ENCODE peak calls at places on chromosomes 4 and X, in eight cellular contexts. One of them, this sample, is unnamed.
A peak's percentile ranks its signal among the peaks of the same experiment; 100 is the strongest.

GRCh38 chr4:182593413-182593812 is 323.8 kb downstream of the DCTD start:
- DNase-seq in hepatocyte: no peak
- DNase-seq in HCT116: no peak
- DNase-seq in DMS79: no peak
- DNase-seq in ureter: no peak
- DNase-seq in stimulated activated CD4-positive, alpha-beta T cell treated with anti-CD3 and anti-CD28 coated beads, Interleukin-1b, Interleukin-23, amount 100 ng/mL, for 24 hours: no peak
- DNase-seq in NCI-H146: peak; percentile 23
- DNase-seq in NCI-H1105 treated with DMSO at 0.1 percent for 48 hours: no peak
- DNase-seq in this sample: no peak

GRCh38 chr4:99863-100262 is 24.4 kb upstream of the ZNF718 start:
- DNase-seq in hepatocyte: no peak
- DNase-seq in HCT116: peak; percentile 1
- DNase-seq in DMS79: no peak
- DNase-seq in ureter: no peak
- DNase-seq in stimulated activated CD4-positive, alpha-beta T cell treated with anti-CD3 and anti-CD28 coated beads, Interleukin-1b, Interleukin-23, amount 100 ng/mL, for 24 hours: no peak
- DNase-seq in NCI-H146: no peak
- DNase-seq in NCI-H1105 treated with DMSO at 0.1 percent for 48 hours: no peak
- DNase-seq in this sample: no peak

GRCh38 chr4:150510176-150510875 is 71.6 kb upstream of the MAB21L2 start:
- DNase-seq in hepatocyte: no peak
- DNase-seq in HCT116: peak; percentile 6
- DNase-seq in DMS79: no peak
- DNase-seq in ureter: no peak
- DNase-seq in stimulated activated CD4-positive, alpha-beta T cell treated with anti-CD3 and anti-CD28 coated beads, Interleukin-1b, Interleukin-23, amount 100 ng/mL, for 24 hours: no peak
- DNase-seq in NCI-H146: no peak
- DNase-seq in NCI-H1105 treated with DMSO at 0.1 percent for 48 hours: no peak
- DNase-seq in this sample: no peak

GRCh38 chr4:69656653-69657158 is 3.7 kb upstream of the UGT2A1 start:
- DNase-seq in hepatocyte: no peak
- DNase-seq in HCT116: no peak
- DNase-seq in DMS79: no peak
- DNase-seq in ureter: no peak
- DNase-seq in stimulated activated CD4-positive, alpha-beta T cell treated with anti-CD3 and anti-CD28 coated beads, Interleukin-1b, Interleukin-23, amount 100 ng/mL, for 24 hours: no peak
- DNase-seq in NCI-H146: no peak
- DNase-seq in NCI-H1105 treated with DMSO at 0.1 percent for 48 hours: no peak
- DNase-seq in this sample: no peak

GRCh38 chr4:103008875-103009729 is 10.4 kb downstream of the SLC9B1 start:
- DNase-seq in hepatocyte: peak; percentile 73
- DNase-seq in HCT116: peak; percentile 68
- DNase-seq in DMS79: peak; percentile 1
- DNase-seq in ureter: no peak
- DNase-seq in stimulated activated CD4-positive, alpha-beta T cell treated with anti-CD3 and anti-CD28 coated beads, Interleukin-1b, Interleukin-23, amount 100 ng/mL, for 24 hours: no peak
- DNase-seq in NCI-H146: peak; percentile 8
- DNase-seq in NCI-H1105 treated with DMSO at 0.1 percent for 48 hours: peak; percentile 34
- DNase-seq in this sample: peak; percentile 52

GRCh38 chrX:110852180-110852579 is 56.6 kb upstream of the CHRDL1 start:
- DNase-seq in hepatocyte: peak; percentile 19
- DNase-seq in HCT116: no peak
- DNase-seq in DMS79: no peak
- DNase-seq in ureter: no peak
- DNase-seq in stimulated activated CD4-positive, alpha-beta T cell treated with anti-CD3 and anti-CD28 coated beads, Interleukin-1b, Interleukin-23, amount 100 ng/mL, for 24 hours: no peak
- DNase-seq in NCI-H146: no peak
- DNase-seq in NCI-H1105 treated with DMSO at 0.1 percent for 48 hours: peak; percentile 3
- DNase-seq in this sample: peak; percentile 37

GRCh38 chr4:65861993-65862392 is 191.7 kb upstream of the EPHA5 start:
- DNase-seq in hepatocyte: no peak
- DNase-seq in HCT116: no peak
- DNase-seq in DMS79: no peak
- DNase-seq in ureter: no peak
- DNase-seq in stimulated activated CD4-positive, alpha-beta T cell treated with anti-CD3 and anti-CD28 coated beads, Interleukin-1b, Interleukin-23, amount 100 ng/mL, for 24 hours: no peak
- DNase-seq in NCI-H146: no peak
- DNase-seq in NCI-H1105 treated with DMSO at 0.1 percent for 48 hours: no peak
- DNase-seq in this sample: no peak

GRCh38 chrX:2691543-2692220 is 587 bp downstream of the CD99 start:
- DNase-seq in hepatocyte: peak; percentile 65
- DNase-seq in HCT116: no peak
- DNase-seq in DMS79: no peak
- DNase-seq in ureter: peak; percentile 58
- DNase-seq in stimulated activated CD4-positive, alpha-beta T cell treated with anti-CD3 and anti-CD28 coated beads, Interleukin-1b, Interleukin-23, amount 100 ng/mL, for 24 hours: no peak
- DNase-seq in NCI-H146: no peak
- DNase-seq in NCI-H1105 treated with DMSO at 0.1 percent for 48 hours: no peak
- DNase-seq in this sample: no peak

GRCh38 chrX:74890676-74891430 is 34.4 kb downstream of the NEXMIF start:
- DNase-seq in hepatocyte: no peak
- DNase-seq in HCT116: no peak
- DNase-seq in DMS79: no peak
- DNase-seq in ureter: no peak
- DNase-seq in stimulated activated CD4-positive, alpha-beta T cell treated with anti-CD3 and anti-CD28 coated beads, Interleukin-1b, Interleukin-23, amount 100 ng/mL, for 24 hours: no peak
- DNase-seq in NCI-H146: no peak
- DNase-seq in NCI-H1105 treated with DMSO at 0.1 percent for 48 hours: no peak
- DNase-seq in this sample: no peak

GRCh38 chr4:67723949-67724348 is 23.0 kb upstream of the UBA6 start:
- DNase-seq in hepatocyte: no peak
- DNase-seq in HCT116: no peak
- DNase-seq in DMS79: no peak
- DNase-seq in ureter: no peak
- DNase-seq in stimulated activated CD4-positive, alpha-beta T cell treated with anti-CD3 and anti-CD28 coated beads, Interleukin-1b, Interleukin-23, amount 100 ng/mL, for 24 hours: no peak
- DNase-seq in NCI-H146: peak; percentile 86
- DNase-seq in NCI-H1105 treated with DMSO at 0.1 percent for 48 hours: no peak
- DNase-seq in this sample: no peak

GRCh38 chr4:120071192-120071795 is 4.6 kb upstream of the MAD2L1 start:
- DNase-seq in hepatocyte: peak; percentile 65
- DNase-seq in HCT116: peak; percentile 57
- DNase-seq in DMS79: no peak
- DNase-seq in ureter: no peak
- DNase-seq in stimulated activated CD4-positive, alpha-beta T cell treated with anti-CD3 and anti-CD28 coated beads, Interleukin-1b, Interleukin-23, amount 100 ng/mL, for 24 hours: no peak
- DNase-seq in NCI-H146: peak; percentile 4
- DNase-seq in NCI-H1105 treated with DMSO at 0.1 percent for 48 hours: peak; percentile 47
- DNase-seq in this sample: peak; percentile 51

GRCh38 chr4:82275431-82276423 is 98.1 kb downstream of the HNRNPD start:
- DNase-seq in hepatocyte: no peak
- DNase-seq in HCT116: no peak
- DNase-seq in DMS79: no peak
- DNase-seq in ureter: no peak
- DNase-seq in stimulated activated CD4-positive, alpha-beta T cell treated with anti-CD3 and anti-CD28 coated beads, Interleukin-1b, Interleukin-23, amount 100 ng/mL, for 24 hours: no peak
- DNase-seq in NCI-H146: peak; percentile 1
- DNase-seq in NCI-H1105 treated with DMSO at 0.1 percent for 48 hours: no peak
- DNase-seq in this sample: no peak

GRCh38 chr4:107531927-107532326 is 188.1 kb downstream of the PAPSS1 start:
- DNase-seq in hepatocyte: no peak
- DNase-seq in HCT116: no peak
- DNase-seq in DMS79: no peak
- DNase-seq in ureter: no peak
- DNase-seq in stimulated activated CD4-positive, alpha-beta T cell treated with anti-CD3 and anti-CD28 coated beads, Interleukin-1b, Interleukin-23, amount 100 ng/mL, for 24 hours: no peak
- DNase-seq in NCI-H146: no peak
- DNase-seq in NCI-H1105 treated with DMSO at 0.1 percent for 48 hours: no peak
- DNase-seq in this sample: no peak

GRCh38 chr4:25842229-25842840 is 20.5 kb downstream of the SEL1L3 start:
- DNase-seq in hepatocyte: no peak
- DNase-seq in HCT116: no peak
- DNase-seq in DMS79: no peak
- DNase-seq in ureter: no peak
- DNase-seq in stimulated activated CD4-positive, alpha-beta T cell treated with anti-CD3 and anti-CD28 coated beads, Interleukin-1b, Interleukin-23, amount 100 ng/mL, for 24 hours: no peak
- DNase-seq in NCI-H146: no peak
- DNase-seq in NCI-H1105 treated with DMSO at 0.1 percent for 48 hours: no peak
- DNase-seq in this sample: no peak

GRCh38 chr4:43351970-43352806 is 459.7 kb downstream of the GRXCR1 start:
- DNase-seq in hepatocyte: no peak
- DNase-seq in HCT116: no peak
- DNase-seq in DMS79: no peak
- DNase-seq in ureter: no peak
- DNase-seq in stimulated activated CD4-positive, alpha-beta T cell treated with anti-CD3 and anti-CD28 coated beads, Interleukin-1b, Interleukin-23, amount 100 ng/mL, for 24 hours: no peak
- DNase-seq in NCI-H146: no peak
- DNase-seq in NCI-H1105 treated with DMSO at 0.1 percent for 48 hours: no peak
- DNase-seq in this sample: no peak

GRCh38 chrX:101347859-101348451 is 587 bp downstream of the TIMM8A start:
- DNase-seq in hepatocyte: peak; percentile 13
- DNase-seq in HCT116: no peak
- DNase-seq in DMS79: no peak
- DNase-seq in ureter: no peak
- DNase-seq in stimulated activated CD4-positive, alpha-beta T cell treated with anti-CD3 and anti-CD28 coated beads, Interleukin-1b, Interleukin-23, amount 100 ng/mL, for 24 hours: no peak
- DNase-seq in NCI-H146: no peak
- DNase-seq in NCI-H1105 treated with DMSO at 0.1 percent for 48 hours: no peak
- DNase-seq in this sample: no peak

GRCh38 chr4:4533461-4534169 is 8.2 kb downstream of the STX18 start:
- DNase-seq in hepatocyte: no peak
- DNase-seq in HCT116: no peak
- DNase-seq in DMS79: no peak
- DNase-seq in ureter: no peak
- DNase-seq in stimulated activated CD4-positive, alpha-beta T cell treated with anti-CD3 and anti-CD28 coated beads, Interleukin-1b, Interleukin-23, amount 100 ng/mL, for 24 hours: no peak
- DNase-seq in NCI-H146: no peak
- DNase-seq in NCI-H1105 treated with DMSO at 0.1 percent for 48 hours: no peak
- DNase-seq in this sample: no peak

GRCh38 chrX:139596068-139596467 is 65.5 kb downstream of the F9 start:
- DNase-seq in hepatocyte: no peak
- DNase-seq in HCT116: no peak
- DNase-seq in DMS79: no peak
- DNase-seq in ureter: no peak
- DNase-seq in stimulated activated CD4-positive, alpha-beta T cell treated with anti-CD3 and anti-CD28 coated beads, Interleukin-1b, Interleukin-23, amount 100 ng/mL, for 24 hours: no peak
- DNase-seq in NCI-H146: no peak
- DNase-seq in NCI-H1105 treated with DMSO at 0.1 percent for 48 hours: no peak
- DNase-seq in this sample: no peak

GRCh38 chrX:46814966-46815365 is 21.9 kb upstream of the RP2 start:
- DNase-seq in hepatocyte: no peak
- DNase-seq in HCT116: no peak
- DNase-seq in DMS79: no peak
- DNase-seq in ureter: no peak
- DNase-seq in stimulated activated CD4-positive, alpha-beta T cell treated with anti-CD3 and anti-CD28 coated beads, Interleukin-1b, Interleukin-23, amount 100 ng/mL, for 24 hours: no peak
- DNase-seq in NCI-H146: no peak
- DNase-seq in NCI-H1105 treated with DMSO at 0.1 percent for 48 hours: no peak
- DNase-seq in this sample: no peak

GRCh38 chr4:75302648-75303047 is 211.6 kb downstream of the RCHY1 start:
- DNase-seq in hepatocyte: no peak
- DNase-seq in HCT116: no peak
- DNase-seq in DMS79: no peak
- DNase-seq in ureter: no peak
- DNase-seq in stimulated activated CD4-positive, alpha-beta T cell treated with anti-CD3 and anti-CD28 coated beads, Interleukin-1b, Interleukin-23, amount 100 ng/mL, for 24 hours: no peak
- DNase-seq in NCI-H146: no peak
- DNase-seq in NCI-H1105 treated with DMSO at 0.1 percent for 48 hours: no peak
- DNase-seq in this sample: no peak

GRCh38 chr4:17276821-17277220 is 235.1 kb downstream of the QDPR start:
- DNase-seq in hepatocyte: no peak
- DNase-seq in HCT116: no peak
- DNase-seq in DMS79: no peak
- DNase-seq in ureter: peak; percentile 44
- DNase-seq in stimulated activated CD4-positive, alpha-beta T cell treated with anti-CD3 and anti-CD28 coated beads, Interleukin-1b, Interleukin-23, amount 100 ng/mL, for 24 hours: no peak
- DNase-seq in NCI-H146: no peak
- DNase-seq in NCI-H1105 treated with DMSO at 0.1 percent for 48 hours: no peak
- DNase-seq in this sample: no peak

GRCh38 chr4:101039367-101039766 is 308.0 kb downstream of the PPP3CA start:
- DNase-seq in hepatocyte: no peak
- DNase-seq in HCT116: peak; percentile 91
- DNase-seq in DMS79: no peak
- DNase-seq in ureter: no peak
- DNase-seq in stimulated activated CD4-positive, alpha-beta T cell treated with anti-CD3 and anti-CD28 coated beads, Interleukin-1b, Interleukin-23, amount 100 ng/mL, for 24 hours: peak; percentile 30
- DNase-seq in NCI-H146: no peak
- DNase-seq in NCI-H1105 treated with DMSO at 0.1 percent for 48 hours: no peak
- DNase-seq in this sample: no peak

GRCh38 chr4:6452116-6452896 is 20.1 kb downstream of the PPP2R2C start:
- DNase-seq in hepatocyte: no peak
- DNase-seq in HCT116: no peak
- DNase-seq in DMS79: no peak
- DNase-seq in ureter: no peak
- DNase-seq in stimulated activated CD4-positive, alpha-beta T cell treated with anti-CD3 and anti-CD28 coated beads, Interleukin-1b, Interleukin-23, amount 100 ng/mL, for 24 hours: no peak
- DNase-seq in NCI-H146: no peak
- DNase-seq in NCI-H1105 treated with DMSO at 0.1 percent for 48 hours: no peak
- DNase-seq in this sample: no peak

GRCh38 chr4:55993994-55994657 is 45.4 kb downstream of the CEP135 start:
- DNase-seq in hepatocyte: no peak
- DNase-seq in HCT116: no peak
- DNase-seq in DMS79: no peak
- DNase-seq in ureter: no peak
- DNase-seq in stimulated activated CD4-positive, alpha-beta T cell treated with anti-CD3 and anti-CD28 coated beads, Interleukin-1b, Interleukin-23, amount 100 ng/mL, for 24 hours: no peak
- DNase-seq in NCI-H146: no peak
- DNase-seq in NCI-H1105 treated with DMSO at 0.1 percent for 48 hours: no peak
- DNase-seq in this sample: no peak

GRCh38 chr4:8216443-8217245 is 17.6 kb downstream of the SH3TC1 start:
- DNase-seq in hepatocyte: no peak
- DNase-seq in HCT116: no peak
- DNase-seq in DMS79: no peak
- DNase-seq in ureter: no peak
- DNase-seq in stimulated activated CD4-positive, alpha-beta T cell treated with anti-CD3 and anti-CD28 coated beads, Interleukin-1b, Interleukin-23, amount 100 ng/mL, for 24 hours: no peak
- DNase-seq in NCI-H146: no peak
- DNase-seq in NCI-H1105 treated with DMSO at 0.1 percent for 48 hours: no peak
- DNase-seq in this sample: no peak